ENCODE peak calls at places on chromosome 7, in six cellular contexts. O is CD8-positive, alpha-beta T cell; C is T-helper 9 cell; Z is RCC 7860; S is endothelial cell; X is Right ventricle myocardium superior. V is an unnamed sample.

GRCh38 chr7:92134271-92135099 is at the start of gene CYP51A1:
- DNase-seq in O (peak), C (peak), Z (peak), X (peak), S (peak), V (peak)

GRCh38 chr7:5177060-5177459 is 13.0 kb upstream of the WIPI2 start:
- DNase-seq in S (no peak), C (no peak), O (no peak), X (peak), Z (peak), V (no peak)

GRCh38 chr7:7554647-7555575 is 11.8 kb upstream of the MIOS start:
- DNase-seq in O (no peak), S (no peak), X (no peak), C (no peak), Z (no peak), V (no peak)

GRCh38 chr7:11726251-11727155 is 105.5 kb downstream of the THSD7A start:
- DNase-seq in C (no peak), X (peak), Z (no peak), S (no peak), O (no peak), V (no peak)

GRCh38 chr7:26686448-26686981 is 177.9 kb downstream of the SKAP2 start:
- DNase-seq in Z (peak), S (peak), C (no peak), O (no peak), X (no peak), V (no peak)

GRCh38 chr7:82263880-82264751 is 179.5 kb downstream of the CACNA2D1 start:
- DNase-seq in O (no peak), C (no peak), Z (no peak), S (no peak), X (no peak), V (no peak)

GRCh38 chr7:73541722-73542121 is 15.8 kb downstream of the BCL7B start:
- DNase-seq in S (no peak), O (no peak), X (no peak), C (no peak), Z (no peak), V (no peak)

GRCh38 chr7:405489-406211 is 114.0 kb downstream of the PDGFA start:
- DNase-seq in O (no peak), S (no peak), X (peak), C (no peak), Z (no peak), V (no peak)

GRCh38 chr7:78620931-78621330 is 822.4 kb downstream of the PHTF2 start:
- DNase-seq in X (no peak), C (no peak), Z (peak), O (no peak), S (peak), V (no peak)

GRCh38 chr7:42091461-42092229 is 145.4 kb downstream of the GLI3 start:
- DNase-seq in X (no peak), S (peak), Z (no peak), C (no peak), O (no peak), V (no peak)

GRCh38 chr7:56287429-56288138 is 171.4 kb upstream of the NUPR2 start:
- DNase-seq in C (no peak), Z (no peak), S (no peak), X (no peak), O (no peak), V (no peak)

GRCh38 chr7:132455306-132455705 is 121.0 kb downstream of the PLXNA4 start:
- DNase-seq in Z (no peak), X (no peak), S (no peak), C (no peak), O (peak), V (no peak)

GRCh38 chr7:74312418-74313021 is 23.3 kb downstream of the CLIP2 start:
- DNase-seq in Z (peak), C (no peak), X (no peak), S (no peak), O (no peak), V (no peak)

GRCh38 chr7:151240536-151240935 is 8.0 kb downstream of the SMARCD3 start:
- DNase-seq in Z (no peak), C (no peak), O (no peak), S (no peak), X (no peak), V (no peak)

V was measured in suprapubic skin.